ENCODE peak calls at places on chromosomes 7 and 10, in five cellular contexts. One of them, this sample, is unnamed.

GRCh38 chr10:32972454-32972853 is 14.4 kb upstream of the ITGB1 start:
- DNase-seq in mesenchymal stem cell: no peak
- DNase-seq in trophoblast cell: no peak
- DNase-seq in IMR-90: no peak
- DNase-seq in neuronal stem cell: no peak
- DNase-seq in this sample: no peak

GRCh38 chr10:78389419-78389818 is 355.8 kb downstream of the RPS24 start:
- DNase-seq in neuronal stem cell: no peak
- DNase-seq in trophoblast cell: no peak
- DNase-seq in IMR-90: no peak
- DNase-seq in mesenchymal stem cell: no peak
- DNase-seq in this sample: no peak

GRCh38 chr10:19572056-19572455 is 244.2 kb upstream of the PLXDC2 start:
- DNase-seq in neuronal stem cell: no peak
- DNase-seq in trophoblast cell: no peak
- DNase-seq in IMR-90: no peak
- DNase-seq in mesenchymal stem cell: peak
- DNase-seq in this sample: no peak

GRCh38 chr10:98058311-98058710 is 27.9 kb upstream of the CRTAC1 start:
- DNase-seq in trophoblast cell: peak
- DNase-seq in mesenchymal stem cell: no peak
- DNase-seq in IMR-90: no peak
- DNase-seq in neuronal stem cell: no peak
- DNase-seq in this sample: no peak

GRCh38 chr7:70238171-70238575 is 639.9 kb downstream of the AUTS2 start:
- DNase-seq in mesenchymal stem cell: no peak
- DNase-seq in trophoblast cell: no peak
- DNase-seq in IMR-90: no peak
- DNase-seq in neuronal stem cell: no peak
- DNase-seq in this sample: no peak

GRCh38 chr10:70756710-70757360 is 28.3 kb downstream of the TBATA start:
- DNase-seq in mesenchymal stem cell: peak
- DNase-seq in trophoblast cell: no peak
- DNase-seq in neuronal stem cell: no peak
- DNase-seq in IMR-90: peak
- DNase-seq in this sample: no peak

GRCh38 chr10:58217612-58218011 is 50.1 kb downstream of the IPMK start:
- DNase-seq in IMR-90: peak
- DNase-seq in neuronal stem cell: no peak
- DNase-seq in mesenchymal stem cell: no peak
- DNase-seq in trophoblast cell: peak
- DNase-seq in this sample: no peak

GRCh38 chr10:1408656-1409358 is 328.5 kb downstream of the ADARB2 start:
- DNase-seq in trophoblast cell: no peak
- DNase-seq in neuronal stem cell: no peak
- DNase-seq in IMR-90: no peak
- DNase-seq in mesenchymal stem cell: no peak
- DNase-seq in this sample: no peak

GRCh38 chr10:3874988-3875841 is 90.2 kb upstream of the KLF6 start:
- DNase-seq in mesenchymal stem cell: no peak
- DNase-seq in trophoblast cell: peak
- DNase-seq in IMR-90: no peak
- DNase-seq in neuronal stem cell: no peak
- DNase-seq in this sample: no peak

GRCh38 chr10:132183046-132183445 is 3.7 kb upstream of the DPYSL4 start:
- DNase-seq in trophoblast cell: no peak
- DNase-seq in neuronal stem cell: no peak
- DNase-seq in mesenchymal stem cell: no peak
- DNase-seq in IMR-90: no peak
- DNase-seq in this sample: no peak

GRCh38 chr7:17682586-17682985 is 257.7 kb downstream of the SNX13 start:
- DNase-seq in trophoblast cell: peak
- DNase-seq in mesenchymal stem cell: no peak
- DNase-seq in neuronal stem cell: no peak
- DNase-seq in IMR-90: no peak
- DNase-seq in this sample: no peak

GRCh38 chr10:102367441-102367840 is 28.1 kb upstream of the NFKB2 start:
- DNase-seq in trophoblast cell: no peak
- DNase-seq in neuronal stem cell: no peak
- DNase-seq in IMR-90: no peak
- DNase-seq in mesenchymal stem cell: no peak
- DNase-seq in this sample: no peak

GRCh38 chr10:131788386-131788785 is 112.4 kb upstream of the PPP2R2D start:
- DNase-seq in mesenchymal stem cell: no peak
- DNase-seq in trophoblast cell: no peak
- DNase-seq in neuronal stem cell: no peak
- DNase-seq in IMR-90: no peak
- DNase-seq in this sample: peak

GRCh38 chr7:49346200-49346899 is 422.0 kb downstream of the CDC14C start:
- DNase-seq in IMR-90: no peak
- DNase-seq in mesenchymal stem cell: no peak
- DNase-seq in trophoblast cell: no peak
- DNase-seq in neuronal stem cell: no peak
- DNase-seq in this sample: no peak

GRCh38 chr7:117269417-117269816 is 53.4 kb downstream of the WNT2 start:
- DNase-seq in neuronal stem cell: no peak
- DNase-seq in IMR-90: peak
- DNase-seq in trophoblast cell: peak
- DNase-seq in mesenchymal stem cell: peak
- DNase-seq in this sample: no peak

DNA sequence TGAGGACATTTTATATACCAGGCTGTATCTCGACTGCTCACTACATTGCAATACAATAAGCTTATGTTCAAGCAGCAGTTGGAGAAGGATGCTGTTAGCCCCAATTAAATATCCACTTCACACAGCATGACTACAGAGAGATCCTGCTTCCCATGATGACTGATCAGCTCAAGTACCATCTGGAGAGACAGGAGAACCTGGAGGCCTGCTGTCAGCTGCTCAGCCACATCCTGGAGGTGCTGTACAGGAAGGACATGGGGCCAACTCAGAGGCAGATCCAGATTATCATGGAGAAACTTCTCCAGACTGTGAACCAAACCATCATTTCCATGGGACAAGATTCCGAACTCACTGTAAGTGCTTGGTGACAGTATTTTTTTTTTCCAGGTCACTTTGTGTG is 22.5 kb downstream of the RNF133 start:
- DNase-seq in IMR-90: no peak
- DNase-seq in mesenchymal stem cell: no peak
- DNase-seq in neuronal stem cell: no peak
- DNase-seq in trophoblast cell: no peak
- DNase-seq in this sample: no peak
- H2BK5ac ChIP-seq in IMR-90: no peak
- H2BK5ac ChIP-seq in mesenchymal stem cell: no peak
- H2BK5ac ChIP-seq in neuronal stem cell: no peak
- H2BK5ac ChIP-seq in trophoblast cell: no peak
- H2BK5ac ChIP-seq in this sample: no peak

GRCh38 chr10:88879754-88880286 is at the start of gene STAMBPL1:
- DNase-seq in neuronal stem cell: no peak
- DNase-seq in mesenchymal stem cell: no peak
- DNase-seq in trophoblast cell: peak
- DNase-seq in IMR-90: no peak
- DNase-seq in this sample: no peak

GRCh38 chr10:88881335-88881734 is 1.3 kb downstream of the STAMBPL1 start:
- DNase-seq in mesenchymal stem cell: peak
- DNase-seq in IMR-90: no peak
- DNase-seq in trophoblast cell: no peak
- DNase-seq in neuronal stem cell: no peak
- DNase-seq in this sample: no peak

GRCh38 chr10:88880287-88881094 is 446 bp downstream of the STAMBPL1 start:
- DNase-seq in neuronal stem cell: peak
- DNase-seq in IMR-90: peak
- DNase-seq in mesenchymal stem cell: peak
- DNase-seq in trophoblast cell: peak
- DNase-seq in this sample: peak

GRCh38 chr10:88883443-88883799 is 3.4 kb downstream of the STAMBPL1 start:
- DNase-seq in neuronal stem cell: no peak
- DNase-seq in mesenchymal stem cell: peak
- DNase-seq in IMR-90: no peak
- DNase-seq in trophoblast cell: no peak
- DNase-seq in this sample: no peak

DNA sequence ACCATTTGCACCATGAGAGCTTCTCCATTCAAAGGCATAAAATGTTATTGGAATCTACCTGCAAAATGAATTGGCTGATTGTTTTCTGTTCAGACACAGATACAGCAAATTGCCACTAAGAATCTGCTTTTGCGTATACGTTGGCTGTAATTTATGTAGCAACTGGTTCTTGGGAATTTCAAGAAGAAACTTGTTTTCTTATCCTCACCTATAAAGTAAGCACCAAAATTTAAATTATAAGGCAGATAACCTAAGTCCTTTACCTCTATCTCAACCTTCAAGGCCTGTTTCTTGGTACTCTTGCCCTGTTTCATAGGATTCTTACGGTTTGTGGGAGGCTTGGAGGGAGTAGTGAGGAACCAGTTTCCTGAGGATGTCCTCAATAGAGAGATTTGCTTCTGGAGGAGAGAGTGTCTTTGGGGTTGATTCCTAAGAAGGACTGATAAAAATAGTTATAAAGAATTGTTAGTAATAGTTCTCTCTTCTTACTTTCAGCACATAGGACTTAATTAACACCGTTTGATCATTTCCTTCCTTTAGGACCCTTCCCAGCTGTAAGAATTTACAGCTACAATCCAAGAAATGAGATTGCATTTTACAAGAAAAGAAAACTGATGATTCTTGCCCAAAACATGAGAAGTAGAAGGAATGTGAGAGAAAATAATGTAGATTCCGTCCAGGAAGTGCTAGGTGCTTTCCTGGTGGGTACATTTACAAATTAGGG is 2.0 kb downstream of the STAMBPL1 start:
- DNase-seq in trophoblast cell: no peak
- DNase-seq in neuronal stem cell: no peak
- DNase-seq in IMR-90: no peak
- DNase-seq in mesenchymal stem cell: peak
- DNase-seq in this sample: no peak
- H3K27ac ChIP-seq in trophoblast cell: no peak
- H3K27ac ChIP-seq in neuronal stem cell: no peak
- H3K27ac ChIP-seq in IMR-90: peak
- H3K27ac ChIP-seq in mesenchymal stem cell: peak
- H3K27ac ChIP-seq in this sample: no peak

GRCh38 chr7:31464601-31465000 is 49.3 kb upstream of the ITPRID1 start:
- DNase-seq in mesenchymal stem cell: no peak
- DNase-seq in IMR-90: no peak
- DNase-seq in neuronal stem cell: no peak
- DNase-seq in trophoblast cell: peak
- DNase-seq in this sample: peak
- H2BK5ac ChIP-seq in mesenchymal stem cell: no peak
- H2BK5ac ChIP-seq in IMR-90: no peak
- H2BK5ac ChIP-seq in neuronal stem cell: no peak
- H2BK5ac ChIP-seq in trophoblast cell: no peak
- H2BK5ac ChIP-seq in this sample: no peak

GRCh38 chr10:63644398-63645142 is 123.4 kb downstream of the REEP3 start:
- DNase-seq in mesenchymal stem cell: no peak
- DNase-seq in neuronal stem cell: no peak
- DNase-seq in trophoblast cell: no peak
- DNase-seq in IMR-90: no peak
- DNase-seq in this sample: no peak
- H3K27ac ChIP-seq in mesenchymal stem cell: no peak
- H3K27ac ChIP-seq in neuronal stem cell: no peak
- H3K27ac ChIP-seq in trophoblast cell: no peak
- H3K27ac ChIP-seq in IMR-90: no peak
- H3K27ac ChIP-seq in this sample: no peak

DNA sequence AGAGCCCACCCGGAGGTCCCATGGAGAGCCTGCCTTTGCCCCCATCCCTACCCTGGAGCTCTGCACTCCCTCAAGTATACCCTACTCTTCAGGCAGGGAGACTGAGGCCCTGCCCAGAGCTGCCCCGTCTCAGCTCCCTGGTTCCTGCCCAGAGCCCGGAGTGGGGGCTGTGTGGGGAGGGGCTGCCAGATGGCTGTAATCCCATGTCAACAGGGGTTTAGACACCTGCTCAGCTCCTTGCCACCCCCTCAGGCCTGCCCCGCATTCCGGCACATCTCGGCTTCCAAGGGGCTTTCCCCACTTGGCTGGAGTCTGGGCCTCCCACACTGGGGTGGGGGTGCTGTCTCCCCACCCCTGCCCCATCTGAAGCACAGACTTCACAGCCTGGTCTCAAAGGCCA is 20.9 kb upstream of the LFNG start:
- DNase-seq in mesenchymal stem cell: no peak
- DNase-seq in neuronal stem cell: no peak
- DNase-seq in IMR-90: no peak
- DNase-seq in trophoblast cell: no peak
- DNase-seq in this sample: no peak
- H2BK5ac ChIP-seq in mesenchymal stem cell: no peak
- H2BK5ac ChIP-seq in neuronal stem cell: peak
- H2BK5ac ChIP-seq in IMR-90: no peak
- H2BK5ac ChIP-seq in trophoblast cell: no peak
- H2BK5ac ChIP-seq in this sample: no peak

GRCh38 chr7:40987571-40987970 is 715.3 kb downstream of the INHBA start:
- DNase-seq in mesenchymal stem cell: peak
- DNase-seq in neuronal stem cell: no peak
- DNase-seq in IMR-90: peak
- DNase-seq in trophoblast cell: no peak
- DNase-seq in this sample: no peak
- H3K27ac ChIP-seq in mesenchymal stem cell: no peak
- H3K27ac ChIP-seq in neuronal stem cell: no peak
- H3K27ac ChIP-seq in IMR-90: no peak
- H3K27ac ChIP-seq in trophoblast cell: no peak
- H3K27ac ChIP-seq in this sample: no peak

DNA sequence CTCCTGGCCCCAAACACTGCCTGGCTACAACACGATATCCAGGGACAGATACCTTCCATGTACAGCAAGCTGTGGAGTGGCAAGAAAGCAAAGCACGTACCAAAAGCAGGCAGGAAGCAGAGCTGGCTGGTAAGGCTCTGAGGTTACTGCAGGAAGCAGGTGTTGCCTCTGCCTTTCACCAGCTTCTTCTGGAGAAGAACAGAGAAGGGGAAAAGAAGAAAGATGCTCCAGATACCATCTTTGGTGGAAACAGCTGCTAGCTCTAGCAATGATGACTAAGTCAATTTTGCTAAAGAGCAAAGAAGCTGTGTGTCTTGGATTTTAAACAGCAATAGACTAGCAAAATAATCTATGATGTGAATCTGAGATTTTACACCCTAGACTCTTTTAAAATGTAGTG is 34.9 kb upstream of the PRSS1 start:
- DNase-seq in IMR-90: no peak
- DNase-seq in mesenchymal stem cell: no peak
- DNase-seq in trophoblast cell: no peak
- DNase-seq in neuronal stem cell: no peak
- DNase-seq in this sample: no peak
- H2BK5ac ChIP-seq in IMR-90: no peak
- H2BK5ac ChIP-seq in mesenchymal stem cell: no peak
- H2BK5ac ChIP-seq in trophoblast cell: no peak
- H2BK5ac ChIP-seq in neuronal stem cell: no peak
- H2BK5ac ChIP-seq in this sample: no peak

GRCh38 chr10:114967071-114967470 is 29.1 kb downstream of the TRUB1 start:
- DNase-seq in mesenchymal stem cell: peak
- DNase-seq in IMR-90: peak
- DNase-seq in neuronal stem cell: no peak
- DNase-seq in trophoblast cell: peak
- DNase-seq in this sample: peak

GRCh38 chr10:114974625-114975421 is 36.8 kb downstream of the TRUB1 start:
- DNase-seq in neuronal stem cell: no peak
- DNase-seq in IMR-90: no peak
- DNase-seq in mesenchymal stem cell: no peak
- DNase-seq in trophoblast cell: no peak
- DNase-seq in this sample: no peak

GRCh38 chr10:114970515-114970914 is 32.5 kb downstream of the TRUB1 start:
- DNase-seq in mesenchymal stem cell: peak
- DNase-seq in neuronal stem cell: peak
- DNase-seq in IMR-90: peak
- DNase-seq in trophoblast cell: peak
- DNase-seq in this sample: peak
- H3K27ac ChIP-seq in mesenchymal stem cell: no peak
- H3K27ac ChIP-seq in neuronal stem cell: no peak
- H3K27ac ChIP-seq in IMR-90: no peak
- H3K27ac ChIP-seq in trophoblast cell: no peak
- H3K27ac ChIP-seq in this sample: no peak

This sample was measured in mesendoderm.